ENCODE peak calls at places on chromosome 3, in seven cellular contexts. F is astrocyte; Y is aorta; U is lung; T is naive thymus-derived CD4-positive, alpha-beta T cell; N is uterus; X is stomach. L is an unnamed sample.

GRCh38 chr3:53996153-53996861 is 104.6 kb upstream of the SELENOK start:
- DNase-seq in F (no peak), Y (no peak), U (no peak), T (no peak), N (no peak), X (no peak), L (no peak)

GRCh38 chr3:187705164-187705563 is 2.8 kb upstream of the RTP2 start:
- DNase-seq in F (peak; percentile 8), Y (no peak), U (no peak), T (no peak), N (no peak), X (no peak), L (no peak)

GRCh38 chr3:97825101-97825500 is 3.3 kb downstream of the CRYBG3 start:
- DNase-seq in F (no peak), Y (no peak), U (no peak), T (no peak), N (no peak), X (no peak), L (no peak)

GRCh38 chr3:47421741-47422649 is 41.2 kb downstream of the PTPN23 start:
- DNase-seq in F (peak; percentile 6), Y (peak; percentile 50), U (no peak), T (no peak), N (no peak), X (peak; percentile 72), L (peak; percentile 17)

GRCh38 chr3:138909904-138910303 is 37.0 kb downstream of the FOXL2 start:
- DNase-seq in F (no peak), Y (no peak), U (no peak), T (no peak), N (no peak), X (no peak), L (no peak)

GRCh38 chr3:29338377-29338776 is 57.5 kb downstream of the RBMS3 start:
- DNase-seq in F (no peak), Y (no peak), U (no peak), T (no peak), N (no peak), X (no peak), L (no peak)

GRCh38 chr3:127157181-127157828 is 35.6 kb upstream of the PRR23E start:
- DNase-seq in F (no peak), Y (no peak), U (no peak), T (no peak), N (no peak), X (no peak), L (no peak)

GRCh38 chr3:105836533-105836932 is 32.3 kb downstream of the CBLB start:
- DNase-seq in F (peak; percentile 94), Y (no peak), U (no peak), T (no peak), N (no peak), X (no peak), L (no peak)

GRCh38 chr3:126109860-126110235 is 25.9 kb upstream of the SLC41A3 start:
- DNase-seq in F (no peak), Y (no peak), U (no peak), T (no peak), N (peak; percentile 6), X (no peak), L (no peak)

GRCh38 chr3:146746190-146746589 is 141.0 kb upstream of the PLSCR5 start:
- DNase-seq in F (peak; percentile 46), Y (no peak), U (no peak), T (no peak), N (no peak), X (no peak), L (no peak)

GRCh38 chr3:89624494-89624893 is 517.1 kb downstream of the EPHA3 start:
- DNase-seq in F (no peak), Y (no peak), U (no peak), T (no peak), N (no peak), X (no peak), L (no peak)

GRCh38 chr3:58333206-58334012 is 717 bp downstream of the PXK start:
- DNase-seq in F (no peak), Y (no peak), U (no peak), T (peak; percentile 16), N (peak; percentile 38), X (peak; percentile 29), L (no peak)

GRCh38 chr3:96172917-96173316 is 641.5 kb upstream of the EPHA6 start:
- DNase-seq in F (no peak), Y (no peak), U (no peak), T (no peak), N (no peak), X (no peak), L (no peak)

GRCh38 chr3:184727357-184728060 is 15.6 kb upstream of the MAGEF1 start:
- DNase-seq in F (peak; percentile 52), Y (peak; percentile 60), U (peak; percentile 65), T (peak; percentile 32), N (peak; percentile 70), X (peak; percentile 71), L (no peak)

GRCh38 chr3:153599685-153600084 is 437.7 kb downstream of the RAP2B start:
- DNase-seq in F (peak; percentile 94), Y (peak; percentile 69), U (peak; percentile 29), T (no peak), N (no peak), X (peak; percentile 51), L (no peak)

GRCh38 chr3:141123677-141124410 is 72.7 kb downstream of the SPSB4 start:
- DNase-seq in F (no peak), Y (no peak), U (peak; percentile 21), T (no peak), N (no peak), X (no peak), L (no peak)

GRCh38 chr3:119977353-119977752 is 116.9 kb downstream of the GSK3B start:
- DNase-seq in F (no peak), Y (no peak), U (no peak), T (no peak), N (no peak), X (no peak), L (no peak)

GRCh38 chr3:60202052-60202753 is 1049.0 kb downstream of the FHIT start:
- DNase-seq in F (no peak), Y (no peak), U (no peak), T (no peak), N (no peak), X (no peak), L (no peak)

GRCh38 chr3:27616031-27616430 is 106.1 kb downstream of the EOMES start:
- DNase-seq in F (no peak), Y (no peak), U (no peak), T (no peak), N (no peak), X (no peak), L (no peak)

GRCh38 chr3:72942427-72942826 is 54.2 kb upstream of the PPP4R2 start:
- DNase-seq in F (no peak), Y (no peak), U (no peak), T (no peak), N (no peak), X (no peak), L (no peak)

DNA sequence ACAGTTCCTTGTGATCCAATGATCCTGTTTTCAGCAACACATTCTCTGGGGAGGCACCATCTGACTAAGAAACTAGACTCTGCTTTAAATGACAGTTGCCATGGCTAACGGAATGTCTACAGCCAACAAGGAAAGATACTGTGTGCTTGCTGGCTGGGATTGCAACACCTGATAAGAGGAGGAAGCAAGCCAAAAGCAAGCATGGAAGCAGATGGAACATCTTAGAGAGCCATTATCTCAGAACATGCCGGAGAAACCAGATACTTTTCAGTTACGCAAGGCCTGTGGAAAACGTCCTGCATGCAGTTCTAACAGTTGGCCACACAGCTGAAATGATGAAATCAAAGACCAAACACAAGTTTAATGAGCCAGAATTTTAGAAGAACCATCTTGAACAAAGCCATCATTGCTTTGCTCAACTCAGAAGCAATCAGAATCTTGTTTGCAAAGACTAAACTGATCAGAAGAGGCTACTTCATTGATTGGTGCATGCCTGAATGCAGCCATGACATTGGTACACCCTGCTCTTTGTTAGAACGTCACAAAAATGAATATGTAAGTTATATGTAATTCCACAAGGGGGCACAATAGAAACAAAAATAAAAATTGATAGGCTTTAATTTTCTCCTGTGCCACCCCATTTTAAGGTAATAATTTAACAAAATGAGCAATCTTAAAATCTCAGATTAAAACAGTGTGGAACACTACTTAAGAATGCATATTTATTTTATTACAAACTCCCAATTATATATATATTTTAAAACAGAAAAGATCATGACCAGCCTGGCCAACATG is 50.8 kb downstream of the GXYLT2 start:
- DNase-seq in F (peak; percentile 98), Y (peak; percentile 54), U (peak; percentile 74), T (peak; percentile 69), N (peak; percentile 82), X (peak; percentile 37), L (peak; percentile 12)
- H3K27ac ChIP-seq in F (peak overlapping the region; percentile 42), Y (peak overlapping the region; percentile 9), U (peak overlapping the region; percentile 66), T (no peak overlapping the region), N (peak overlapping the region; percentile 79), X (peak overlapping the region; percentile 53), L (no peak overlapping the region)

GRCh38 chr3:9903904-9904303 is 1.3 kb downstream of the IL17RE start:
- DNase-seq in F (no peak), Y (no peak), U (no peak), T (no peak), N (no peak), X (peak; percentile 49), L (no peak)
- H3K4me3 ChIP-seq in F (no peak overlapping the region), Y (no peak overlapping the region), U (no peak overlapping the region), T (no peak overlapping the region), N (no peak overlapping the region), X (peak overlapping the region; percentile 27), L (no peak overlapping the region)

DNA sequence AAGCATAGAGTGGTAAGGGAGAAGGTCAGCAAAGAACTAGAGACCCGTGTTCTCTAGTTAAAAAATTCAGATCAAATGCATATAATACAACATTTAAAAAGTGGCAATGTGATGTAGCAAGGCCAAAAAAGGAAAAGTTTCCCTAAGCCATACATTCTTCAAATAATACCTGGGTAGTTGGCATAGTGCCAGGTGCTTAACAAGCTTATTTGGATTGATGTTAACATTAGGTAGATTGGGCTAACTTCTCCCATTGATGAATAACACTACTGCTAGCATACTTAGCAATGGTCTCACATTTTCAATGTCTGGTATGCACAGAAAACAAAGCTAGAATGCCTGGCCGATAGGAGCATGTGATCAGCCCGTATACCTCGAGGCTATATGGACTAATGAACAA is 283.6 kb upstream of the RARB start:
- DNase-seq in F (no peak), Y (no peak), U (no peak), T (no peak), N (no peak), X (no peak), L (no peak)
- H3K27ac ChIP-seq in F (no peak overlapping the region), Y (no peak overlapping the region), U (no peak overlapping the region), T (no peak overlapping the region), N (no peak overlapping the region), X (no peak overlapping the region), L (no peak overlapping the region)

DNA sequence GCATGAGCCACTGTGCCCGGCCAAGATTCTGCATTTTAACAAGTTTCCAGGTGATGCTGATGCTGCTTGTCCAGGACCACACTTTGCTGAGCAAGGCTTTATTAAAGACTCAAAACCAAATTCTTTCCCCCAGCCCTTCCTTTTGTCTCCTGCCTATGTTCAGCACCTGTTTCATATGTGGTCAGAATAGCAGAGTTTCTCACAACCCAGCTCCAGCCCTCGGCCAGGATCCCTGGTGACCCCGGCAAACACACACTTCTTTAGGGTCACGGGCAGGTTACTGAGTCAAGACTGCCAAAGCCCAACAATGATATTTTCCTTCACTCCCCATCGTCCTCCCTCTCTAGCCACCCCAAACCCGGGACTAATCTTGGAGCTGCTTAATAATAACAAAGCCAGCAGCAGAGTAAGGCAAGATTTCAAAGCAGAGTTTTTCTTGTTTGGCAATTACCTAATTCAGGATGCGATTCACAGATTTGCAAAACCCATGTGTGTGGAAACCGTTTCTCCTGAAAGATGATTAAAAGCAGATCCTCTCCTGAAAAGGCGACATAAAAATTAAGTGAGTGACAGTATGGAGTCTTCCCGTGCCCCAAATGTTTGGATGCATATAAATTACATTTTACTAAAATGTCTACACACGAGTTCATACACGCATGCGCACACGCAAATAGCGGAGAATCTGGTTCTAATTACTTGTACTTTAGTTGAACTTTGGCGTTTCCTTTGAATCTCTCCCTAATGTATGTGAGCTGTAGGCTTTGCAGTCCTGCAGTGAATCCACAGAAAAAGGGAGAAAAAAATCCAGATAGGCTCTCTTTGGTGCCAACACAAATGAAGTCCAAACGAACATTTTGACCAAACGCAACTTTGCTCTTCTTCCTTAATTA is 25.7 kb downstream of the RARB start:
- DNase-seq in F (no peak), Y (no peak), U (no peak), T (no peak), N (no peak), X (no peak), L (no peak)
- H3K4me3 ChIP-seq in F (no peak overlapping the region), Y (peak overlapping the region; percentile 35), U (no peak overlapping the region), T (no peak overlapping the region), N (peak overlapping the region; percentile 4), X (no peak overlapping the region), L (no peak overlapping the region)

L was measured in CD4-positive, CD25-positive, alpha-beta regulatory T cell.